ENCODE peak calls at places on chromosome 7, in eight cellular contexts. One of them, this sample, is unnamed.

GRCh38 chr7:40810274-40810673 is 675.5 kb downstream of the SUGCT start:
- DNase-seq in colonic mucosa: no peak
- DNase-seq in cardiac muscle cell: no peak
- DNase-seq in foreskin fibroblast: peak; percentile 39
- DNase-seq in AG10803: peak; percentile 82
- DNase-seq in GM12864: no peak
- DNase-seq in suprapubic skin: no peak
- DNase-seq in astrocyte of the cerebellum: no peak
- DNase-seq in this sample: no peak

GRCh38 chr7:116782177-116782711 is 80.1 kb upstream of the CAPZA2 start:
- DNase-seq in AG10803: peak; percentile 93
- DNase-seq in GM12864: no peak
- DNase-seq in colonic mucosa: no peak
- DNase-seq in foreskin fibroblast: peak; percentile 56
- DNase-seq in suprapubic skin: no peak
- DNase-seq in cardiac muscle cell: peak; percentile 43
- DNase-seq in astrocyte of the cerebellum: peak; percentile 99
- DNase-seq in this sample: no peak

GRCh38 chr7:140674356-140674800 is 1.6 kb downstream of the ADCK2 start:
- DNase-seq in cardiac muscle cell: no peak
- DNase-seq in foreskin fibroblast: no peak
- DNase-seq in suprapubic skin: peak; percentile 15
- DNase-seq in AG10803: no peak
- DNase-seq in GM12864: peak; percentile 47
- DNase-seq in astrocyte of the cerebellum: no peak
- DNase-seq in colonic mucosa: peak; percentile 55
- DNase-seq in this sample: peak; percentile 54

GRCh38 chr7:155193716-155194115 is 104.0 kb upstream of the INSIG1 start:
- DNase-seq in cardiac muscle cell: no peak
- DNase-seq in colonic mucosa: no peak
- DNase-seq in astrocyte of the cerebellum: no peak
- DNase-seq in suprapubic skin: no peak
- DNase-seq in GM12864: no peak
- DNase-seq in foreskin fibroblast: no peak
- DNase-seq in AG10803: no peak
- DNase-seq in this sample: no peak

GRCh38 chr7:114481995-114482394 is 67.4 kb downstream of the FOXP2 start:
- DNase-seq in GM12864: no peak
- DNase-seq in colonic mucosa: no peak
- DNase-seq in AG10803: peak; percentile 17
- DNase-seq in suprapubic skin: no peak
- DNase-seq in foreskin fibroblast: peak; percentile 30
- DNase-seq in astrocyte of the cerebellum: peak; percentile 8
- DNase-seq in cardiac muscle cell: peak; percentile 74
- DNase-seq in this sample: no peak

GRCh38 chr7:159140170-159140910 is 4.3 kb downstream of the VIPR2 start:
- DNase-seq in colonic mucosa: no peak
- DNase-seq in suprapubic skin: peak; percentile 62
- DNase-seq in foreskin fibroblast: no peak
- DNase-seq in AG10803: no peak
- DNase-seq in cardiac muscle cell: no peak
- DNase-seq in astrocyte of the cerebellum: no peak
- DNase-seq in GM12864: no peak
- DNase-seq in this sample: no peak

GRCh38 chr7:55191926-55192692 is 173.0 kb upstream of the LANCL2 start:
- DNase-seq in GM12864: no peak
- DNase-seq in colonic mucosa: no peak
- DNase-seq in foreskin fibroblast: no peak
- DNase-seq in AG10803: no peak
- DNase-seq in suprapubic skin: no peak
- DNase-seq in astrocyte of the cerebellum: no peak
- DNase-seq in cardiac muscle cell: no peak
- DNase-seq in this sample: no peak

GRCh38 chr7:143395187-143396149 is 13.2 kb downstream of the EPHA1 start:
- DNase-seq in astrocyte of the cerebellum: no peak
- DNase-seq in GM12864: no peak
- DNase-seq in cardiac muscle cell: peak; percentile 49
- DNase-seq in AG10803: no peak
- DNase-seq in suprapubic skin: no peak
- DNase-seq in colonic mucosa: no peak
- DNase-seq in foreskin fibroblast: no peak
- DNase-seq in this sample: no peak

GRCh38 chr7:132240262-132240661 is 336.0 kb downstream of the PLXNA4 start:
- DNase-seq in GM12864: no peak
- DNase-seq in foreskin fibroblast: no peak
- DNase-seq in suprapubic skin: no peak
- DNase-seq in colonic mucosa: peak; percentile 70
- DNase-seq in cardiac muscle cell: no peak
- DNase-seq in AG10803: no peak
- DNase-seq in astrocyte of the cerebellum: no peak
- DNase-seq in this sample: no peak

GRCh38 chr7:148556892-148557291 is 33.7 kb upstream of the C7orf33 start:
- DNase-seq in suprapubic skin: no peak
- DNase-seq in cardiac muscle cell: no peak
- DNase-seq in astrocyte of the cerebellum: no peak
- DNase-seq in AG10803: no peak
- DNase-seq in foreskin fibroblast: no peak
- DNase-seq in GM12864: no peak
- DNase-seq in colonic mucosa: no peak
- DNase-seq in this sample: no peak

GRCh38 chr7:23076774-23077173 is 28.8 kb upstream of the KLHL7 start:
- DNase-seq in suprapubic skin: no peak
- DNase-seq in AG10803: no peak
- DNase-seq in GM12864: no peak
- DNase-seq in foreskin fibroblast: no peak
- DNase-seq in colonic mucosa: no peak
- DNase-seq in astrocyte of the cerebellum: no peak
- DNase-seq in cardiac muscle cell: no peak
- DNase-seq in this sample: no peak

GRCh38 chr7:101238226-101239182 is 902 bp upstream of the CLDN15 start:
- DNase-seq in AG10803: no peak
- DNase-seq in foreskin fibroblast: no peak
- DNase-seq in cardiac muscle cell: no peak
- DNase-seq in GM12864: no peak
- DNase-seq in astrocyte of the cerebellum: no peak
- DNase-seq in colonic mucosa: no peak
- DNase-seq in suprapubic skin: no peak
- DNase-seq in this sample: no peak

GRCh38 chr7:121385800-121386179 is 10.3 kb downstream of the FAM3C start:
- DNase-seq in cardiac muscle cell: peak; percentile 28
- DNase-seq in foreskin fibroblast: no peak
- DNase-seq in GM12864: peak; percentile 75
- DNase-seq in AG10803: no peak
- DNase-seq in suprapubic skin: no peak
- DNase-seq in astrocyte of the cerebellum: no peak
- DNase-seq in colonic mucosa: no peak
- DNase-seq in this sample: peak; percentile 41

GRCh38 chr7:98511175-98511574 is 105.9 kb upstream of the NPTX2 start:
- DNase-seq in foreskin fibroblast: no peak
- DNase-seq in suprapubic skin: no peak
- DNase-seq in astrocyte of the cerebellum: no peak
- DNase-seq in cardiac muscle cell: no peak
- DNase-seq in GM12864: no peak
- DNase-seq in colonic mucosa: no peak
- DNase-seq in AG10803: no peak
- DNase-seq in this sample: no peak

GRCh38 chr7:139582130-139582650 is 58.7 kb downstream of the CLEC2L start:
- DNase-seq in AG10803: no peak
- DNase-seq in cardiac muscle cell: no peak
- DNase-seq in foreskin fibroblast: no peak
- DNase-seq in astrocyte of the cerebellum: no peak
- DNase-seq in colonic mucosa: no peak
- DNase-seq in GM12864: no peak
- DNase-seq in suprapubic skin: no peak
- DNase-seq in this sample: no peak

GRCh38 chr7:132966731-132967130 is 115.2 kb downstream of the CHCHD3 start:
- DNase-seq in astrocyte of the cerebellum: no peak
- DNase-seq in GM12864: no peak
- DNase-seq in colonic mucosa: no peak
- DNase-seq in cardiac muscle cell: no peak
- DNase-seq in suprapubic skin: no peak
- DNase-seq in foreskin fibroblast: peak; percentile 29
- DNase-seq in AG10803: peak; percentile 42
- DNase-seq in this sample: no peak

GRCh38 chr7:130917669-130918128 is 183.7 kb upstream of the KLF14 start:
- DNase-seq in GM12864: no peak
- DNase-seq in suprapubic skin: no peak
- DNase-seq in colonic mucosa: no peak
- DNase-seq in foreskin fibroblast: no peak
- DNase-seq in astrocyte of the cerebellum: no peak
- DNase-seq in cardiac muscle cell: no peak
- DNase-seq in AG10803: no peak
- DNase-seq in this sample: no peak

GRCh38 chr7:106367018-106367420 is 82.2 kb upstream of the NAMPT start:
- DNase-seq in suprapubic skin: no peak
- DNase-seq in colonic mucosa: no peak
- DNase-seq in foreskin fibroblast: peak; percentile 11
- DNase-seq in cardiac muscle cell: peak; percentile 65
- DNase-seq in GM12864: no peak
- DNase-seq in astrocyte of the cerebellum: no peak
- DNase-seq in AG10803: peak; percentile 28
- DNase-seq in this sample: peak; percentile 29
- TF ChIP-seq CTCF in suprapubic skin: no peak
- TF ChIP-seq CTCF in colonic mucosa: peak; percentile 19
- TF ChIP-seq CTCF in foreskin fibroblast: peak; percentile 14
- TF ChIP-seq CTCF in cardiac muscle cell: peak; percentile 46
- TF ChIP-seq CTCF in GM12864: peak; percentile 51
- TF ChIP-seq CTCF in astrocyte of the cerebellum: peak; percentile 16
- TF ChIP-seq CTCF in AG10803: peak; percentile 53
- TF ChIP-seq CTCF in this sample: peak; percentile 15

GRCh38 chr7:35716038-35716803 is 21.3 kb upstream of the HERPUD2 start:
- DNase-seq in foreskin fibroblast: no peak
- DNase-seq in cardiac muscle cell: peak; percentile 64
- DNase-seq in colonic mucosa: no peak
- DNase-seq in suprapubic skin: no peak
- DNase-seq in GM12864: no peak
- DNase-seq in astrocyte of the cerebellum: no peak
- DNase-seq in AG10803: peak; percentile 33
- DNase-seq in this sample: no peak

GRCh38 chr7:35714407-35714806 is 19.5 kb upstream of the HERPUD2 start:
- DNase-seq in AG10803: no peak
- DNase-seq in cardiac muscle cell: no peak
- DNase-seq in astrocyte of the cerebellum: no peak
- DNase-seq in suprapubic skin: no peak
- DNase-seq in colonic mucosa: no peak
- DNase-seq in foreskin fibroblast: no peak
- DNase-seq in GM12864: no peak
- DNase-seq in this sample: no peak

GRCh38 chr7:35712563-35713226 is 17.8 kb upstream of the HERPUD2 start:
- DNase-seq in foreskin fibroblast: no peak
- DNase-seq in astrocyte of the cerebellum: no peak
- DNase-seq in cardiac muscle cell: no peak
- DNase-seq in suprapubic skin: no peak
- DNase-seq in AG10803: no peak
- DNase-seq in GM12864: no peak
- DNase-seq in colonic mucosa: no peak
- DNase-seq in this sample: no peak

GRCh38 chr7:35717013-35717412 is 22.1 kb upstream of the HERPUD2 start:
- DNase-seq in GM12864: no peak
- DNase-seq in foreskin fibroblast: no peak
- DNase-seq in astrocyte of the cerebellum: no peak
- DNase-seq in colonic mucosa: no peak
- DNase-seq in AG10803: no peak
- DNase-seq in cardiac muscle cell: no peak
- DNase-seq in suprapubic skin: no peak
- DNase-seq in this sample: no peak

DNA sequence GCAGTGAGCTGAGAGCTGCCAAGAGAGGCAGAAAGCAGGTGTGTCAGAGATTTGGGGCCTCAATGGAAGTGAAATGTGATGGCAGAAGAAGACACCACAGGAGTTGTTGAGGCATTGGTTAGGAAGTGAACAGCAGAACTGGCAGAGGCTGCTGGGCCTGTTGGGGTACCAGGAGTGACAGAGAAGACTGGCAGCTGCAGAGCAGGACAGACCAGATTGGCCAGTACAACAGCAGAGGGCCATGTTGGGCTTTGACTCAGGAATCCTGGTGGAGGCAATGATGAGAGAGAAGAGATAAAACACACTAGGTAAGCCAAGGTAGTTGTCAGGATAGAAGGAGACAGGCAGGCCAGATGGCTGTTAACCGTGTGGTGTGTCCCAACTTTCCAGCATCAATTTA is 19.9 kb upstream of the HERPUD2 start:
- DNase-seq in suprapubic skin: no peak
- DNase-seq in foreskin fibroblast: no peak
- DNase-seq in cardiac muscle cell: no peak
- DNase-seq in AG10803: no peak
- DNase-seq in GM12864: no peak
- DNase-seq in colonic mucosa: no peak
- DNase-seq in astrocyte of the cerebellum: no peak
- DNase-seq in this sample: peak; percentile 16
- TF ChIP-seq CTCF in suprapubic skin: no peak
- TF ChIP-seq CTCF in foreskin fibroblast: no peak
- TF ChIP-seq CTCF in cardiac muscle cell: no peak
- TF ChIP-seq CTCF in AG10803: no peak
- TF ChIP-seq CTCF in GM12864: no peak
- TF ChIP-seq CTCF in colonic mucosa: no peak
- TF ChIP-seq CTCF in astrocyte of the cerebellum: no peak
- TF ChIP-seq CTCF in this sample: peak; percentile 30

GRCh38 chr7:108204281-108204796 is 74.2 kb upstream of the LAMB4 start:
- DNase-seq in astrocyte of the cerebellum: no peak
- DNase-seq in GM12864: no peak
- DNase-seq in AG10803: no peak
- DNase-seq in colonic mucosa: no peak
- DNase-seq in foreskin fibroblast: no peak
- DNase-seq in cardiac muscle cell: no peak
- DNase-seq in suprapubic skin: no peak
- DNase-seq in this sample: no peak
- TF ChIP-seq CTCF in astrocyte of the cerebellum: no peak
- TF ChIP-seq CTCF in GM12864: no peak
- TF ChIP-seq CTCF in AG10803: no peak
- TF ChIP-seq CTCF in colonic mucosa: no peak
- TF ChIP-seq CTCF in foreskin fibroblast: no peak
- TF ChIP-seq CTCF in cardiac muscle cell: no peak
- TF ChIP-seq CTCF in suprapubic skin: no peak
- TF ChIP-seq CTCF in this sample: no peak

GRCh38 chr7:151274376-151274760 is 25.9 kb upstream of the SMARCD3 start:
- DNase-seq in colonic mucosa: no peak
- DNase-seq in suprapubic skin: no peak
- DNase-seq in AG10803: no peak
- DNase-seq in astrocyte of the cerebellum: no peak
- DNase-seq in cardiac muscle cell: no peak
- DNase-seq in foreskin fibroblast: no peak
- DNase-seq in GM12864: no peak
- DNase-seq in this sample: no peak

GRCh38 chr7:151273646-151274375 is 25.3 kb upstream of the SMARCD3 start:
- DNase-seq in colonic mucosa: no peak
- DNase-seq in GM12864: no peak
- DNase-seq in cardiac muscle cell: no peak
- DNase-seq in suprapubic skin: no peak
- DNase-seq in astrocyte of the cerebellum: no peak
- DNase-seq in foreskin fibroblast: no peak
- DNase-seq in AG10803: no peak
- DNase-seq in this sample: no peak

GRCh38 chr7:151271699-151272355 is 23.3 kb upstream of the SMARCD3 start:
- DNase-seq in suprapubic skin: no peak
- DNase-seq in AG10803: peak; percentile 72
- DNase-seq in astrocyte of the cerebellum: no peak
- DNase-seq in GM12864: no peak
- DNase-seq in cardiac muscle cell: peak; percentile 86
- DNase-seq in foreskin fibroblast: no peak
- DNase-seq in colonic mucosa: peak; percentile 48
- DNase-seq in this sample: no peak

GRCh38 chr7:151272877-151273276 is 24.4 kb upstream of the SMARCD3 start:
- DNase-seq in cardiac muscle cell: no peak
- DNase-seq in astrocyte of the cerebellum: no peak
- DNase-seq in AG10803: no peak
- DNase-seq in suprapubic skin: no peak
- DNase-seq in GM12864: no peak
- DNase-seq in colonic mucosa: no peak
- DNase-seq in foreskin fibroblast: no peak
- DNase-seq in this sample: no peak

GRCh38 chr7:151272410-151272809 is 23.9 kb upstream of the SMARCD3 start:
- DNase-seq in GM12864: no peak
- DNase-seq in cardiac muscle cell: peak; percentile 43
- DNase-seq in foreskin fibroblast: no peak
- DNase-seq in suprapubic skin: no peak
- DNase-seq in astrocyte of the cerebellum: no peak
- DNase-seq in colonic mucosa: no peak
- DNase-seq in AG10803: peak; percentile 18
- DNase-seq in this sample: no peak
- TF ChIP-seq CTCF in GM12864: no peak
- TF ChIP-seq CTCF in cardiac muscle cell: peak; percentile 20
- TF ChIP-seq CTCF in foreskin fibroblast: no peak
- TF ChIP-seq CTCF in suprapubic skin: peak; percentile 11
- TF ChIP-seq CTCF in astrocyte of the cerebellum: no peak
- TF ChIP-seq CTCF in colonic mucosa: no peak
- TF ChIP-seq CTCF in AG10803: peak; percentile 12
- TF ChIP-seq CTCF in this sample: no peak